ENCODE peak calls at places on chromosomes 4 and X, in four cellular contexts. One of them, this sample, is unnamed.

GRCh38 chr4:168830777-168831512 is 179.1 kb downstream of the CBR4 start:
- DNase-seq in lung microvascular endothelial cell: peak
- DNase-seq in iris pigment epithelial cell: peak
- DNase-seq in activated CD4-positive, alpha-beta T cell treated with anti-CD3 and anti-CD28 coated beads for 4 hours: no peak
- DNase-seq in this sample: no peak

GRCh38 chrX:17361620-17362019 is 13.4 kb upstream of the NHS start:
- DNase-seq in lung microvascular endothelial cell: no peak
- DNase-seq in iris pigment epithelial cell: no peak
- DNase-seq in activated CD4-positive, alpha-beta T cell treated with anti-CD3 and anti-CD28 coated beads for 4 hours: no peak
- DNase-seq in this sample: no peak

GRCh38 chr4:147360301-147360700 is 120.6 kb upstream of the EDNRA start:
- DNase-seq in lung microvascular endothelial cell: peak
- DNase-seq in iris pigment epithelial cell: peak
- DNase-seq in activated CD4-positive, alpha-beta T cell treated with anti-CD3 and anti-CD28 coated beads for 4 hours: no peak
- DNase-seq in this sample: no peak

GRCh38 chr4:3401436-3402171 is 40.2 kb upstream of the HGFAC start:
- DNase-seq in lung microvascular endothelial cell: no peak
- DNase-seq in iris pigment epithelial cell: no peak
- DNase-seq in activated CD4-positive, alpha-beta T cell treated with anti-CD3 and anti-CD28 coated beads for 4 hours: no peak
- DNase-seq in this sample: no peak

GRCh38 chrX:24260827-24261550 is 52.9 kb downstream of the SUPT20HL2 start:
- DNase-seq in lung microvascular endothelial cell: peak
- DNase-seq in iris pigment epithelial cell: peak
- DNase-seq in activated CD4-positive, alpha-beta T cell treated with anti-CD3 and anti-CD28 coated beads for 4 hours: peak
- DNase-seq in this sample: no peak

GRCh38 chr4:159516556-159516955 is 413.7 kb downstream of the RAPGEF2 start:
- DNase-seq in lung microvascular endothelial cell: peak
- DNase-seq in iris pigment epithelial cell: peak
- DNase-seq in activated CD4-positive, alpha-beta T cell treated with anti-CD3 and anti-CD28 coated beads for 4 hours: no peak
- DNase-seq in this sample: no peak

GRCh38 chrX:275967-276587 is 5.1 kb upstream of the PLCXD1 start:
- DNase-seq in lung microvascular endothelial cell: peak
- DNase-seq in iris pigment epithelial cell: no peak
- DNase-seq in activated CD4-positive, alpha-beta T cell treated with anti-CD3 and anti-CD28 coated beads for 4 hours: no peak
- DNase-seq in this sample: no peak

GRCh38 chr4:123524958-123525628 is 128.5 kb downstream of the SPRY1 start:
- DNase-seq in lung microvascular endothelial cell: no peak
- DNase-seq in iris pigment epithelial cell: peak
- DNase-seq in activated CD4-positive, alpha-beta T cell treated with anti-CD3 and anti-CD28 coated beads for 4 hours: no peak
- DNase-seq in this sample: no peak

GRCh38 chrX:57447856-57448255 is 144.0 kb upstream of the ZXDB start:
- DNase-seq in lung microvascular endothelial cell: peak
- DNase-seq in iris pigment epithelial cell: peak
- DNase-seq in activated CD4-positive, alpha-beta T cell treated with anti-CD3 and anti-CD28 coated beads for 4 hours: no peak
- DNase-seq in this sample: no peak

This sample was measured in activated T-cell treated with anti-CD3 and anti-CD28 coated beads, Interleukin-2, amount 50 U/mL, for 4 hours.